ENCODE peak calls at places on chromosome 2, in six cellular contexts. X is fibroblast of mammary gland, L is spleen, A is fibroblast of lung, F is breast epithelium, H is foreskin fibroblast. W is an unnamed sample.

GRCh38 chr2:68043719-68044498 is 18.9 kb downstream of the C1D start:
- DNase-seq in X (peak; percentile 90), L (no peak), A (peak; percentile 87), F (no peak), H (peak; percentile 89), W (no peak)

GRCh38 chr2:37388074-37388473 is 43.6 kb downstream of the QPCT start:
- DNase-seq in X (peak; percentile 97), L (no peak), A (peak; percentile 89), F (no peak), H (peak; percentile 93), W (no peak)

GRCh38 chr2:25127631-25128030 is 40.7 kb downstream of the POMC start:
- DNase-seq in X (peak; percentile 81), L (no peak), A (peak; percentile 57), F (no peak), H (peak; percentile 78), W (no peak)

GRCh38 chr2:64876137-64876647 is 113.0 kb upstream of the SLC1A4 start:
- DNase-seq in X (peak; percentile 83), L (no peak), A (peak; percentile 90), F (no peak), H (peak; percentile 86), W (peak; percentile 76)

GRCh38 chr2:217293607-217294006 is 433.7 kb upstream of the TNP1 start:
- DNase-seq in X (no peak), L (no peak), A (peak; percentile 37), F (no peak), H (no peak), W (no peak)

GRCh38 chr2:211812587-211812986 is 726.0 kb downstream of the ERBB4 start:
- DNase-seq in X (no peak), L (no peak), A (no peak), F (no peak), H (no peak), W (no peak)

GRCh38 chr2:241391892-241392665 is 36.0 kb downstream of the FARP2 start:
- DNase-seq in X (peak; percentile 41), L (no peak), A (no peak), F (no peak), H (peak; percentile 61), W (no peak)

GRCh38 chr2:64311948-64312621 is 141.9 kb upstream of the LGALSL start:
- DNase-seq in X (peak; percentile 96), L (no peak), A (peak; percentile 91), F (peak; percentile 81), H (peak; percentile 95), W (peak; percentile 89)

GRCh38 chr2:25230128-25230527 is 61.7 kb upstream of the POMC start:
- DNase-seq in X (no peak), L (no peak), A (no peak), F (no peak), H (no peak), W (no peak)

GRCh38 chr2:36482576-36483214 is 115.3 kb downstream of the FEZ2 start:
- DNase-seq in X (peak; percentile 67), L (no peak), A (peak; percentile 69), F (no peak), H (no peak), W (no peak)

GRCh38 chr2:28286678-28287077 is 106.0 kb upstream of the FOSL2 start:
- DNase-seq in X (peak; percentile 56), L (no peak), A (peak; percentile 51), F (no peak), H (peak; percentile 58), W (no peak)

GRCh38 chr2:237306083-237306786 is 107.7 kb downstream of the COL6A3 start:
- DNase-seq in X (peak; percentile 94), L (no peak), A (peak; percentile 80), F (no peak), H (peak; percentile 56), W (no peak)

GRCh38 chr2:62939735-62940491 is 110.7 kb upstream of the OTX1 start:
- DNase-seq in X (peak; percentile 95), L (no peak), A (peak; percentile 96), F (no peak), H (peak; percentile 87), W (no peak)

GRCh38 chr2:15253247-15253646 is 307.9 kb downstream of the NBAS start:
- DNase-seq in X (no peak), L (no peak), A (no peak), F (no peak), H (no peak), W (no peak)

GRCh38 chr2:2763351-2763997 is 432.4 kb upstream of the MYT1L start:
- DNase-seq in X (no peak), L (peak; percentile 70), A (no peak), F (no peak), H (no peak), W (no peak)

GRCh38 chr2:147026261-147026660 is 818.6 kb upstream of the ACVR2A start:
- DNase-seq in X (no peak), L (no peak), A (peak; percentile 30), F (no peak), H (no peak), W (no peak)

GRCh38 chr2:164103271-164103670 is 367.5 kb upstream of the FIGN start:
- DNase-seq in X (no peak), L (no peak), A (no peak), F (no peak), H (no peak), W (no peak)

GRCh38 chr2:47870668-47871540 is 35.4 kb downstream of the FBXO11 start:
- DNase-seq in X (peak; percentile 55), L (no peak), A (peak; percentile 13), F (no peak), H (peak; percentile 49), W (no peak)

GRCh38 chr2:47405757-47406156 is 2.8 kb downstream of the MSH2 start:
- DNase-seq in X (no peak), L (no peak), A (peak; percentile 6), F (no peak), H (no peak), W (no peak)

GRCh38 chr2:159694500-159695040 is 17.7 kb upstream of the MARCHF7 start:
- DNase-seq in X (no peak), L (no peak), A (no peak), F (no peak), H (no peak), W (no peak)

DNA sequence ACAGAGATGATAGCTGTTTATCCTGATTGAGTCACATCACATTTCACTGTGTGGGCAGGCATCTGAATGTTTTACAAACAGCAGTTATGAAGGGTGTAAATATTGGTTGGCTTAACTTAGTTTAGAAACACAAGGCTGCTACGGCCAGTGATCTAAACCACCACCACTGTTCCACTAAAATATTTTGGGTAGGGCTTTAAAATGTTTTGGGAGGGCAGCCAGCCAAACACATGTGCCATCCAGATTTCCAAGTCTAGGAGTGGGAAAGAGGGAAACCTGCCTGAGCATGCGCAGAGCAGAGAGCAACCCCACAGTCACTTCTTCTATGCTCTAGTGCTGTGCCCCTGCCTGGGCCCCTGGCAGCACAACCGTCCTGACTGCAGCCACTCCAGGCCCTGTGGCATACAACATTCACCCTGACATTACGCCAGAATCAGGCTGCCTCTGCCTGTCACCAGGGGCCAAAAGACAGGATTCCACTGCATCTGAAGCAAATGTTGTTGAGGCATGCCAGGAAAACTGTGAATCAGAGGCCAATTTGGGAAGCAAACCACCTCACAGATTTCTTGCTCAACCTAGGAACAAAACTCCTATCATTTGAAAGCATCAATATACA is 74.8 kb upstream of the COL5A2 start:
- DNase-seq in X (peak; percentile 95), L (no peak), A (peak; percentile 86), F (peak; percentile 50), H (peak; percentile 90), W (peak; percentile 87)
- H3K4me3 ChIP-seq in X (no peak overlapping the region), L (no peak overlapping the region), A (no peak overlapping the region), F (no peak overlapping the region), H (no peak overlapping the region), W (no peak overlapping the region)

GRCh38 chr2:72561621-72562318 is 264.1 kb downstream of the EXOC6B start:
- DNase-seq in X (peak; percentile 27), L (no peak), A (peak; percentile 87), F (no peak), H (peak; percentile 64), W (no peak)
- H3K4me3 ChIP-seq in X (no peak overlapping the region), L (no peak overlapping the region), A (no peak overlapping the region), F (no peak overlapping the region), H (no peak overlapping the region), W (no peak overlapping the region)

GRCh38 chr2:173602153-173602552 is 247.5 kb downstream of the CDCA7 start:
- DNase-seq in X (no peak), L (no peak), A (no peak), F (no peak), H (no peak), W (no peak)

GRCh38 chr2:173612354-173612753 is 257.7 kb downstream of the CDCA7 start:
- DNase-seq in X (no peak), L (no peak), A (no peak), F (no peak), H (no peak), W (no peak)

GRCh38 chr2:173605994-173606393 is 251.3 kb downstream of the CDCA7 start:
- DNase-seq in X (no peak), L (no peak), A (no peak), F (no peak), H (no peak), W (no peak)

GRCh38 chr2:173606619-173607305 is 252.1 kb downstream of the CDCA7 start:
- DNase-seq in X (no peak), L (no peak), A (no peak), F (no peak), H (no peak), W (no peak)

GRCh38 chr2:173607601-173608311 is 253.1 kb downstream of the CDCA7 start:
- DNase-seq in X (peak; percentile 7), L (no peak), A (no peak), F (no peak), H (no peak), W (no peak)
- H3K4me3 ChIP-seq in X (no peak overlapping the region), L (no peak overlapping the region), A (no peak overlapping the region), F (no peak overlapping the region), H (no peak overlapping the region), W (no peak overlapping the region)

GRCh38 chr2:128314026-128314347 is 4.7 kb downstream of the HS6ST1 start:
- DNase-seq in X (no peak), L (no peak), A (no peak), F (no peak), H (peak; percentile 2), W (peak; percentile 65)

GRCh38 chr2:128315829-128316776 is 2.6 kb downstream of the HS6ST1 start:
- DNase-seq in X (peak; percentile 68), L (peak; percentile 79), A (peak; percentile 53), F (peak; percentile 45), H (peak; percentile 55), W (peak; percentile 71)

GRCh38 chr2:128314348-128315121 is 4.1 kb downstream of the HS6ST1 start:
- DNase-seq in X (no peak), L (no peak), A (no peak), F (peak; percentile 63), H (no peak), W (no peak)

GRCh38 chr2:128316777-128317185 is 1.9 kb downstream of the HS6ST1 start:
- DNase-seq in X (no peak), L (no peak), A (no peak), F (peak; percentile 49), H (no peak), W (peak; percentile 62)

DNA sequence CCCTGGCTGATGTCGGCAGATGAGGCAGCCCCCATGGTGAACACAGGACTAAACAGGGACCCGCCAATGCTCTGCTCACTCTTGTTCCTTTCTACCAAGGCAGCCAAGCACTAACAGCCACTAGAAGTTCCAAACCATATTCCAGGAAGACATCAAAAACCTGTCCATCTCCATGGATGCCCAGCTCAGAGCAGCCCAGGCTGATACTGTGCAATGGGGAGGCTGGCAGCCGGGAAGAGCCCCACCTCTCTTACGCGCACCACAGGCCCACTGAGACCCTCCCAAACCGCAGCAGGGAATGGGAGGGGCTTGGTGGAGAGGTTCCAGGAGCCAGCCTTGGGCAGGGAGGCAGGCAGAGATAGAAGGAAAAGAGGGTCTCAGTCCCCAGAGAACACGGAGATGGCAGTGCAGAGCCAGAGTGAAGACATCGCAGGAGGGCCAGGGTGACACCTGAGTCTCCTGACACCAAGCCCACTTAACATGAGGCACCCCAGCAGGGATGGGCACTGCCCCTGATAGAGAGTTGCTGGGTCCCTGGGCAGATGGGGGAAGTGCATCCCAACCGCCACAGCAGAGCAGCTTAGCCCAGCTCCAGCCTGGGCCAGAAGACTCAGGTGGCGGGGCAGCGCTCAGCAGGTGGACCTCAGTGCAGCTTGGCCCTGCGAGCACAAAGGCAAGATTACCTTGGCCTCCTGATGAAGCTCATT is 3.4 kb downstream of the HS6ST1 start:
- DNase-seq in X (no peak), L (no peak), A (no peak), F (peak; percentile 48), H (no peak), W (peak; percentile 62)
- H3K4me3 ChIP-seq in X (no peak overlapping the region), L (peak overlapping the region; percentile 72), A (no peak overlapping the region), F (peak overlapping the region; percentile 85), H (no peak overlapping the region), W (peak overlapping the region; percentile 5)